ENCODE peak calls at places on chromosomes 2 and 18, in five cellular contexts. E is BE2C, M is choroid plexus epithelial cell, U is NB4, L is A549. S is an unnamed sample.

GRCh38 chr2:228674155-228674554 is 492.7 kb upstream of the SPHKAP start:
- DNase-seq in E (no peak), M (no peak), U (no peak), L (no peak), S (no peak)

GRCh38 chr2:60070851-60071250 is 482.6 kb downstream of the BCL11A start:
- DNase-seq in E (no peak), M (no peak), U (no peak), L (no peak), S (no peak)

GRCh38 chr2:199458806-199459285 is 1.1 kb upstream of the SATB2 start:
- DNase-seq in E (no peak), M (no peak), U (no peak), L (no peak), S (peak; percentile 47)

GRCh38 chr2:180143633-180144032 is 136.5 kb upstream of the CWC22 start:
- DNase-seq in E (no peak), M (no peak), U (no peak), L (no peak), S (no peak)

GRCh38 chr2:141723834-141724233 is 407.0 kb downstream of the LRP1B start:
- DNase-seq in E (no peak), M (no peak), U (no peak), L (no peak), S (no peak)

GRCh38 chr2:57045236-57045635 is 861.4 kb downstream of the CCDC85A start:
- DNase-seq in E (no peak), M (no peak), U (no peak), L (no peak), S (no peak)

GRCh38 chr2:205695460-205695979 is 13.2 kb downstream of the NRP2 start:
- DNase-seq in E (no peak), M (peak; percentile 92), U (no peak), L (no peak), S (peak; percentile 73)

GRCh38 chr2:69827796-69828540 is 1.5 kb upstream of the GMCL1 start:
- DNase-seq in E (no peak), M (peak; percentile 41), U (peak; percentile 15), L (no peak), S (peak; percentile 52)

GRCh38 chr2:218401834-218402370 is 2.2 kb downstream of the CTDSP1 start:
- DNase-seq in E (no peak), M (no peak), U (peak; percentile 71), L (no peak), S (no peak)

GRCh38 chr2:175366814-175367213 is 185.3 kb upstream of the ATP5MC3 start:
- DNase-seq in E (peak; percentile 39), M (peak; percentile 68), U (peak; percentile 83), L (peak; percentile 35), S (peak; percentile 57)

DNA sequence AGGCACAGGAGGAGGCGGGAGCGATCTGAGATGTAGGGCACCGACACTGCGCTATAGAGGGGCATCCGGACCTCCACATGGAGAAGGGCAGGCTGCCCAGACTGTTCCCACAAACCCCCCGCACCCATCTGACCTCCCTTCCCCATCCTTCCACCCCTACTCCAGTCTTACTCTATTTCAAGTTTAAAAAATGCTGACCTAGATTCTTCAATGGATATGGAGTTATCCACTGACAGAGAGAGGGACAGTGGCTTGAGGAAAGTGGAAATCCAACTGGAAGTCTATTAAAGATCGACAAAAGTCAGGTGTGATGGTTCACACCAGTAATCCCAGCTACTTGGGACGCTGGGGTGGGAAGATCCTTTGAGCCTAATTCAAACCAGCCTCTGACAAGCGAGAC is 5.1 kb upstream of the DGUOK start:
- DNase-seq in E (no peak), M (no peak), U (no peak), L (no peak), S (no peak)
- TF ChIP-seq CTCF in E (no peak), M (no peak), U (no peak), L (no peak), S (no peak)

GRCh38 chr2:226796840-226797288 is 2.8 kb downstream of the IRS1 start:
- DNase-seq in E (no peak), M (peak; percentile 64), U (peak; percentile 26), L (no peak), S (no peak)
- TF ChIP-seq CTCF in E (peak; percentile 30), M (peak; percentile 83), U (peak; percentile 10), L (peak; percentile 39), S (peak; percentile 43)

GRCh38 chr2:62787381-62787780 is 81.9 kb downstream of the EHBP1 start:
- DNase-seq in E (no peak), M (peak; percentile 77), U (peak; percentile 58), L (no peak), S (peak; percentile 59)
- TF ChIP-seq CTCF in E (peak; percentile 43), M (peak; percentile 59), U (no peak), L (peak; percentile 69), S (peak; percentile 34)

DNA sequence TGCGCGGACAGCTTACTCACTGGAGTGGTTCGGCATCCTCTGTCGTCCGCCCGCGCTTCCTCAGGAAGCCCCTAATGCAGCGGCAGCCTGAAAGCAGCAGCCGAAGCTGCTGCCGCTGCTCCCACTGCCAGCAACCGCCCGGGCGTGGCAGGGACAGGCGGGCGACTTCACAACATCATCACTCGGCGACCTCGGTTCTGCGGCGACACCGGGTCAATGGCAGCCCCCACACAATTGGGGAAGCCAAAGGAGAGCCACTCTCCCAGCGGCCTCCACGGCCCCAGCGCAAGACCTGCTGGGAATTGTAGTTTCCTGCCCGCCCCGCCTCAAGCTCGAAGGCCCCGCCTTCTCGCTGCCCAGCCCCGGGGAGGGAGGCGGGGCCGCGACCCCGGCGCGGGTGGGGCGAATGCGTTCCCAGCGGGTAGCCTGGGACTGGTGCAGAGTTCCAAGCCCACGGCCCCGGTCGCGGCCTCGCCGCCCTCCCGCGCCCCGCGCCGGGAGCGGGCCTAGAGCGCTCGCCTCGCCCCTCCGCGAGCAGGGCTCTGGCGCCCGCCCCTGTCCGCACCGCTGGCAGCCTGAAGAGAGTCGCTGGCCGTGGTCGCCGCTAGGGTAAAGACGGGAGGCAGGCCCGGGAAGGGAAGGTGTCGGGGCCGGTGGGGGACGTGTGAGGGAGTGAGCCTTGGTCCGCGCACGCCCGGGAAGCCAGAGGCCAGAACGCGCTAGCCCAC is at the start of the genes STRADB and TRAK2:
- DNase-seq in E (peak; percentile 98), M (peak; percentile 92), U (peak; percentile 99), L (peak; percentile 89), S (peak; percentile 90)
- TF ChIP-seq CTCF in E (peak; percentile 8), M (peak; percentile 34), U (no peak), L (peak; percentile 7), S (peak; percentile 27)

DNA sequence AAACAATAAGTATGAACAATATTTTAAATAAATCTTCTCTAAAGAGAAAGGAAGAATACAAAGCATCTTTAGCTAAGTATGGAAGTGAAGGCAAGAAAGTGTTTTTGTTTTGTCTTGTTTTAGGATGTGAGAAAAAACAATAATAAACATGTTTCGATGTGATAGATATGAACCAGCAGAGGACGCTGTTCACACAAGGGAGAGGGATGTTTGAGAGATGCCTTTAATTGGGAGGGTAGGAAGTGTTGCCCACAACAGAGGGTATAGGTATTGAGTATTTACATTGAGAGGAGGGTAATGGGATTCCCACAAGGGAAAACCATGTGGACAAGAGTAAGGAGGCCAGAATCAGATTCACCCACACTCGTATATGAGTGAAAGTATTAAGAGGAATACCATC is 55.1 kb downstream of the CDH19 start:
- DNase-seq in E (no peak), M (no peak), U (no peak), L (no peak), S (no peak)
- TF ChIP-seq CTCF in E (no peak), M (no peak), U (no peak), L (no peak), S (no peak)

GRCh38 chr2:190766581-190766980 is 114.0 kb upstream of the GLS start:
- DNase-seq in E (no peak), M (no peak), U (peak; percentile 65), L (no peak), S (no peak)
- TF ChIP-seq CTCF in E (no peak), M (no peak), U (no peak), L (no peak), S (no peak)

DNA sequence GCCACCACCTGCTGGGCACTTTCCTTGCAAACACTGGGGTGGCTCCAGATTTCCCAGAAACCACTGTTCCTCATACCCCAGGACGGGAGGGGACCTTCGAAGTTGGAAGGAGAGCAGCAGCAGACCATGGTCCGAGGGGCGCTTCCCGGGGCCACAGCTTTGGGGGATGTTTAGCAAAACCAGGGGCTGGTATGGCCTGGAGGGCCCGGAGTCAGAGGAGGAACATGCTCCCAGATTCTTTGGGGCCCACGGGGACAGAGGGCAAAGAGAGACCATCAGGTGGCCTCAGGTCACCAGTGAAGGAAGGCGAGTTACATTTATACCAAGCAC is 25.3 kb downstream of the HS6ST1 start:
- DNase-seq in E (no peak), M (no peak), U (no peak), L (no peak), S (no peak)
- TF ChIP-seq CTCF in E (no peak), M (peak; percentile 6), U (no peak), L (no peak), S (no peak)

DNA sequence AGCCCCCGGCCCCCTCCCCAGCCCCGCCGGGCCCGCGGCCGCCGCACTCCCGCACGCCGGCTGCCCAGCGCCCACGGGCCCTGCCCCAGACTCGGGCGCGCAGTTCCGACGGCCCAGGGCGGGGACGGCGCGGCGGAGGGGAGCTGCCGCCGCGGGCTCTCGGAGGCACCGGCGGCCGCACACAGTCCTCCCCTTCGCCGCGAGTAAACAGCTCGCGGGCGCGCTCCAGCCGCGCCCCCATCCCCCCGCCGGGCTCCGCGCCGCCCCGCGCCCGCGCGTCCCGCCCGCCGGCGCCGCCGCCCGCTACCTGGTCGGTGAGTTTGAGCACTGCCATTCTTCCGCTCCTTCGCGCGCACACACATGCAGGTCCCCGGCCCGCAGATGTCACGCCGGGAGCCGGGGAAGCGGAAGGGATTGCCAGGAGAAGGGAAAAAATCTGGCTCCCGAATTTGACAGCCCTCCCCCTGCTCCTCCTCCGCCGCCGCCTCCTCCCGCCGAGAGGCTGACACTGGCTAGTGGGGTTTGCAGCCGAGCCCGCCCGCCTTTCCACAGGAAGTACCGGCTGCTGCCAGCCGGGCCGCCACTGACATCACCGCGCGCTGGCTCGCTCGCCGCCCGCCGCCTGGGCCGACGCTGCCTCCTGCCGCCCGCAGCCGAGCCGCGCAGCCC is at the start of gene ANKRD44:
- DNase-seq in E (peak; percentile 93), M (peak; percentile 79), U (peak; percentile 93), L (peak; percentile 76), S (peak; percentile 75)
- TF ChIP-seq CTCF in E (no peak), M (peak; percentile 1), U (no peak), L (peak; percentile 66), S (peak; percentile 23)

S was measured in fibroblast of the aortic adventitia.